ENCODE peak calls at places on chromosome 2, in six cellular contexts. K is psoas muscle; J is NCI-H1417 treated with DMSO at 0.1 percent for 48 hours; A is brain pericyte; U is skeletal muscle cell; W is CD4-positive, alpha-beta T cell. M is an unnamed sample.

GRCh38 chr2:56185101-56185581 is 1.4 kb downstream of the CCDC85A start:
- DNase-seq in K (peak), J (no peak), A (no peak), U (no peak), W (no peak), M (no peak)

GRCh38 chr2:200404615-200405014 is 98.1 kb downstream of the SPATS2L start:
- DNase-seq in K (no peak), J (no peak), A (no peak), U (no peak), W (no peak), M (no peak)

GRCh38 chr2:229856416-229856815 is 65.4 kb downstream of the TRIP12 start:
- DNase-seq in K (no peak), J (no peak), A (no peak), U (no peak), W (no peak), M (no peak)

GRCh38 chr2:71466301-71467179 is 13.2 kb downstream of the DYSF start:
- DNase-seq in K (peak), J (no peak), A (no peak), U (no peak), W (no peak), M (no peak)

GRCh38 chr2:207223051-207223450 is 57.3 kb upstream of the KLF7 start:
- DNase-seq in K (no peak), J (no peak), A (peak), U (peak), W (no peak), M (peak)

GRCh38 chr2:187403568-187404260 is 44.3 kb downstream of the CALCRL start:
- DNase-seq in K (no peak), J (no peak), A (no peak), U (no peak), W (no peak), M (no peak)

GRCh38 chr2:98242006-98242405 is 104.2 kb upstream of the CNGA3 start:
- DNase-seq in K (no peak), J (no peak), A (no peak), U (no peak), W (no peak), M (no peak)

GRCh38 chr2:1605102-1605501 is 139.2 kb downstream of the PXDN start:
- DNase-seq in K (peak), J (no peak), A (no peak), U (no peak), W (no peak), M (no peak)

GRCh38 chr2:113807634-113808196 is 51.3 kb upstream of the SLC35F5 start:
- DNase-seq in K (no peak), J (no peak), A (no peak), U (no peak), W (no peak), M (no peak)

GRCh38 chr2:62774555-62775366 is 69.2 kb downstream of the EHBP1 start:
- DNase-seq in K (no peak), J (no peak), A (no peak), U (no peak), W (no peak), M (no peak)

GRCh38 chr2:162787616-162788015 is 51.0 kb downstream of the KCNH7 start:
- DNase-seq in K (peak), J (no peak), A (no peak), U (no peak), W (no peak), M (no peak)

GRCh38 chr2:68878753-68879152 is 7.6 kb upstream of the BMP10 start:
- DNase-seq in K (no peak), J (no peak), A (no peak), U (no peak), W (no peak), M (no peak)

GRCh38 chr2:137976274-137976673 is 12.0 kb downstream of the HNMT start:
- DNase-seq in K (no peak), J (no peak), A (no peak), U (no peak), W (no peak), M (no peak)

GRCh38 chr2:47964722-47965434 is 58.6 kb upstream of the FBXO11 start:
- DNase-seq in K (no peak), J (no peak), A (no peak), U (no peak), W (no peak), M (no peak)

GRCh38 chr2:33678447-33678846 is 79.3 kb upstream of the FAM98A start:
- DNase-seq in K (no peak), J (no peak), A (no peak), U (no peak), W (no peak), M (no peak)

GRCh38 chr2:124316875-124317605 is 292.0 kb downstream of the CNTNAP5 start:
- DNase-seq in K (no peak), J (no peak), A (no peak), U (no peak), W (no peak), M (no peak)

GRCh38 chr2:58063641-58064040 is 17.0 kb downstream of the VRK2 start:
- DNase-seq in K (no peak), J (no peak), A (no peak), U (peak), W (no peak), M (no peak)

GRCh38 chr2:29596584-29596983 is 324.8 kb downstream of the ALK start:
- DNase-seq in K (no peak), J (no peak), A (no peak), U (no peak), W (no peak), M (no peak)

GRCh38 chr2:58350484-58350883 is 109.4 kb upstream of the FANCL start:
- DNase-seq in K (no peak), J (no peak), A (no peak), U (no peak), W (no peak), M (no peak)

GRCh38 chr2:218381916-218382366 is at the start of gene SLC11A1:
- DNase-seq in K (peak), J (no peak), A (no peak), U (no peak), W (no peak), M (no peak)

GRCh38 chr2:120978359-120979050 is 242.8 kb downstream of the GLI2 start:
- DNase-seq in K (no peak), J (no peak), A (no peak), U (no peak), W (no peak), M (no peak)

GRCh38 chr2:58764321-58765099 is 523.4 kb upstream of the FANCL start:
- DNase-seq in K (no peak), J (no peak), A (no peak), U (no peak), W (no peak), M (no peak)

GRCh38 chr2:64311948-64312621 is 141.9 kb upstream of the LGALSL start:
- DNase-seq in K (peak), J (no peak), A (peak), U (peak), W (no peak), M (peak)

GRCh38 chr2:70089946-70090523 is 2.8 kb downstream of the PCBP1 start:
- DNase-seq in K (no peak), J (no peak), A (no peak), U (no peak), W (no peak), M (no peak)

GRCh38 chr2:240166191-240166590 is 25.7 kb upstream of the OTOS start:
- DNase-seq in K (no peak), J (no peak), A (no peak), U (no peak), W (no peak), M (no peak)

GRCh38 chr2:149068996-149069888 is 30.7 kb downstream of the LYPD6B start:
- DNase-seq in K (no peak), J (no peak), A (no peak), U (no peak), W (no peak), M (no peak)

GRCh38 chr2:151833984-151834383 is 5.8 kb upstream of the ARL5A start:
- DNase-seq in K (no peak), J (no peak), A (no peak), U (no peak), W (no peak), M (no peak)

GRCh38 chr2:195612515-195613495 is 44.2 kb upstream of the SLC39A10 start:
- DNase-seq in K (no peak), J (no peak), A (no peak), U (peak), W (no peak), M (no peak)

GRCh38 chr2:164103271-164103670 is 367.5 kb upstream of the FIGN start:
- DNase-seq in K (no peak), J (no peak), A (no peak), U (no peak), W (no peak), M (no peak)

GRCh38 chr2:74325815-74326214 is 17.4 kb downstream of the SLC4A5 start:
- DNase-seq in K (no peak), J (no peak), A (no peak), U (no peak), W (no peak), M (no peak)

GRCh38 chr2:127569274-127570065 is 34.0 kb downstream of the MYO7B start:
- DNase-seq in K (peak), J (no peak), A (no peak), U (peak), W (no peak), M (no peak)

GRCh38 chr2:233830111-233830760 is 24.1 kb downstream of the HJURP start:
- DNase-seq in K (no peak), J (no peak), A (no peak), U (no peak), W (no peak), M (no peak)

M was measured in smooth muscle cell of the brain vasculature.